ENCODE peak calls at places on chromosomes 11 and 22, in five cellular contexts. L is IMR-90, S is A549, A is HepG2, H is GM12878. K is an unnamed sample.

GRCh38 chr11:132910016-132910760 is 622.1 kb downstream of the OPCML start:
- DNase-seq in L (no peak), S (no peak), A (no peak), H (no peak), K (no peak)

GRCh38 chr11:76783901-76784813 is 1.0 kb downstream of the TSKU start:
- DNase-seq in L (peak; percentile 84), S (no peak), A (peak; percentile 79), H (no peak), K (peak; percentile 53)

GRCh38 chr11:65356394-65356972 is 1.9 kb downstream of the TIGD3 start:
- DNase-seq in L (no peak), S (no peak), A (no peak), H (no peak), K (no peak)

GRCh38 chr11:46248270-46249102 is 29.0 kb upstream of the CREB3L1 start:
- DNase-seq in L (peak; percentile 98), S (peak; percentile 76), A (peak; percentile 33), H (no peak), K (no peak)

GRCh38 chr22:17158568-17159503 is at the start of gene HDHD5:
- DNase-seq in L (peak; percentile 82), S (peak; percentile 66), A (no peak), H (no peak), K (peak; percentile 92)

GRCh38 chr11:67698247-67698646 is 23.8 kb upstream of the ALDH3B2 start:
- DNase-seq in L (no peak), S (peak; percentile 34), A (peak; percentile 49), H (no peak), K (peak; percentile 47)

GRCh38 chr22:37623075-37624016 is 14.7 kb downstream of the GGA1 start:
- DNase-seq in L (peak; percentile 43), S (peak; percentile 57), A (peak; percentile 50), H (no peak), K (peak; percentile 86)

GRCh38 chr11:28521075-28521474 is 412.9 kb downstream of the METTL15 start:
- DNase-seq in L (peak; percentile 4), S (no peak), A (no peak), H (no peak), K (no peak)

GRCh38 chr22:33299245-33299956 is 241.2 kb upstream of the SYN3 start:
- DNase-seq in L (no peak), S (no peak), A (no peak), H (peak; percentile 95), K (no peak)

GRCh38 chr11:59756496-59756840 is 1.3 kb downstream of the STX3 start:
- DNase-seq in L (no peak), S (no peak), A (no peak), H (no peak), K (no peak)

GRCh38 chr22:20438678-20439492 is 1.3 kb upstream of the SCARF2 start:
- DNase-seq in L (no peak), S (no peak), A (peak; percentile 37), H (no peak), K (peak; percentile 56)

GRCh38 chr11:68384530-68385081 is 72.2 kb downstream of the LRP5 start:
- DNase-seq in L (no peak), S (no peak), A (no peak), H (no peak), K (no peak)

GRCh38 chr11:112321521-112322172 is 61.0 kb upstream of the PLET1 start:
- DNase-seq in L (peak; percentile 89), S (no peak), A (peak; percentile 23), H (peak; percentile 47), K (no peak)

GRCh38 chr11:110147965-110148709 is 54.9 kb downstream of the ZC3H12C start:
- DNase-seq in L (peak; percentile 92), S (peak; percentile 29), A (no peak), H (no peak), K (no peak)

GRCh38 chr11:7955191-7955590 is 10.1 kb downstream of the NLRP10 start:
- DNase-seq in L (no peak), S (no peak), A (no peak), H (no peak), K (no peak)

GRCh38 chr22:20787223-20787622 is 13.3 kb downstream of the SERPIND1 start:
- DNase-seq in L (no peak), S (no peak), A (no peak), H (no peak), K (no peak)

GRCh38 chr11:69129647-69130046 is 26.1 kb upstream of the SMIM38 start:
- DNase-seq in L (no peak), S (no peak), A (no peak), H (no peak), K (no peak)

GRCh38 chr11:282171-282570 is 4.0 kb downstream of the NLRP6 start:
- DNase-seq in L (no peak), S (no peak), A (no peak), H (no peak), K (no peak)

GRCh38 chr22:48315415-48316244 is 1512.0 kb downstream of the BRD1 start:
- DNase-seq in L (no peak), S (no peak), A (no peak), H (no peak), K (no peak)

GRCh38 chr22:21990449-21991308 is 8.1 kb upstream of the TOP3B start:
- DNase-seq in L (no peak), S (no peak), A (no peak), H (no peak), K (no peak)

GRCh38 chr11:104968365-104968855 is at the start of gene CASP4:
- DNase-seq in L (peak; percentile 78), S (peak; percentile 1), A (peak; percentile 56), H (peak; percentile 32), K (no peak)

GRCh38 chr11:112013501-112014164 is 11.6 kb upstream of the DLAT start:
- DNase-seq in L (no peak), S (no peak), A (no peak), H (no peak), K (no peak)

DNA sequence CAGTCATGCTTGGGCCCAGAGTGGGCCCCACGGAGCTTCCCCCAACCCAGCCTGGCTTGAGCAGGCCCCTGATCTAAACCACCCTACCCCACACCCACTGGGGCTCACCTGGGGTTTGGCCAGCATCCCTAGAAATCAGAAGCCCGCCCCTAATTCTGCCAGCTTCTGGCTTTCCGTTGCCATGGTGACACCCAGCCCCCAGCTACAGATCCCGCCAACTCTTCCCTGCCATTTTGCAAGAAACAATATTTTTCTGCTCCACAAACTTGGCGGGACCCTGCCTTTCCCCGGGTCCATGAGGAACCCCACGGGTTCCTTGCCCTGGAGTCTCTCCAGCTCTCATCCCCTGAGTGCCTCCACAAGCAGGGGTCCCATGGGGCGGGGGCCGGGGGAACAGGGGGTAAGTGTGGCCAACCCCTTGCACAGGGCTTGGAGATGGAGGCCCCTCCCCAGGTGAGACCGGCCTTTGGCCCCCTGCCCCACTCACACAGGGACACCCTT is 90.0 kb downstream of the CDKN1C start:
- DNase-seq in L (no peak), S (no peak), A (no peak), H (no peak), K (no peak)
- TF ChIP-seq BHLHE40 in L (no peak), S (no peak), A (no peak), H (no peak), K (no peak)

DNA sequence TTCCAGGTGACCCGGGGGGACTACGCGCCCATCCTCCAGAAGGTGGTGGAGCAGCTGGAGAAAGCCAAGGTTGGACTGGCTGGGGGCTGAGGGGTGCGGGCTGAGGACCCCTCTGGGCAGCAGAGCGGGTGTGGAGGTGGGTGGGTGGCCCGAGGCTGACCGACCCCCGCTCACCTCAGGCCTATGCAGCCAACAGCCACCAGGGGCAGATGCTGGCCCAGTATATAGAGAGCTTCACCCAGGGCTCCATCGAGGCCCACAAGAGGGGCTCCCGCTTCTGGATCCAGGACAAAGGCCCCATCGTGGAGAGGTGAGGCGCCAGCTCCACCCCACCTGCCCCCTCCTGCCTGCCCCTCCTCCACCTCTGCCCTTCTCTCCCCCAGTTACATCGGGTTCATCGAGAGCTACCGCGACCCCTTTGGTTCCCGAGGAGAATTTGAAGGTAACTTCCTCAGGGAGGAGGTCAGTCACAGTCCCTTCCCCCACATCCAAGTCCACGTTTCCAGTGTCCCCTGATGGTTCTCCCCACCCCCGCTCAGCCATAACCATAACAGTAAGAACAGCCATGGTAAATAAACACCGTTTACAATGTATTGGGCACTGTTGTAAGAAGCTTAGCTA is 11.2 kb downstream of the DPP3 start:
- DNase-seq in L (no peak), S (no peak), A (no peak), H (no peak), K (peak; percentile 58)
- TF ChIP-seq BHLHE40 in L (no peak), S (no peak), A (no peak), H (no peak), K (no peak)

GRCh38 chr11:73647459-73648100 is 1.2 kb downstream of the PLEKHB1 start:
- DNase-seq in L (peak; percentile 70), S (peak; percentile 62), A (peak; percentile 90), H (peak; percentile 40), K (peak; percentile 95)
- TF ChIP-seq BHLHE40 in L (no peak), S (no peak), A (no peak), H (no peak), K (no peak)

GRCh38 chr11:120358729-120359128 is 22.5 kb downstream of the ARHGEF12 start:
- DNase-seq in L (no peak), S (no peak), A (no peak), H (no peak), K (no peak)
- TF ChIP-seq BHLHE40 in L (no peak), S (no peak), A (no peak), H (no peak), K (no peak)

DNA sequence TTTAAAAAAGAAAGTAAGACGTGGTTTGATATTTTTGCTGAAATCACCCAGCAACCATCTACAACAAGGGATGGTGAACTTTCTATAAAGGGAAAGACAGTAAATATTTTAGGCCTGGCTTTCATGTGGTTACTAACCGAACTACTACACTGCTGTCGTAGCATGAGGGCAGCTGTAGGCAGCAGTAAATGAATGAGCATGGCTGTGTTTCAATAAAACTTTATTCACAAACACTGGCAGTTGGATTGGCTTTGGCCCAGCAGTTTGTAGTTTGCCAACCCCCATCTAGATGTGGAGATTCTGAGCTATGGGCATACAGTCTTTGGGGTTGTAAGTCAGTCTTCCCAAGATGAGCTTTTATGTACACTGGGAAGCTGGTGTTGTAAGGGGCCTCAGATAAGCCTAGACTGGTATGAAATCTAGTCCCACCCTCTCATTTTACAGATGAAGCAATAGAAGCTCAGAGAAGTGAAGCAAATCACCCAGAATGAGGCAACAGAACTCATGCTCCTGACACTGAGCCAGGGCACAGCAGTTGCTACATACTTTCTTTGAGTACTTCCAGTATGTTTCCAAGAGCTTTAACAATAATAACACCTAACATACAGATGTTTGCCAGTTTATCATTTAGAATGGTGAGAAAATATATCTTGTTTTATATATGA is 204.4 kb downstream of the ADAMTS15 start:
- DNase-seq in L (peak; percentile 89), S (no peak), A (no peak), H (no peak), K (no peak)
- TF ChIP-seq BHLHE40 in L (no peak), S (no peak), A (no peak), H (no peak), K (no peak)

GRCh38 chr22:27714076-27714475 is 87.5 kb downstream of the MN1 start:
- DNase-seq in L (no peak), S (no peak), A (no peak), H (no peak), K (no peak)
- TF ChIP-seq BHLHE40 in L (no peak), S (no peak), A (no peak), H (no peak), K (no peak)

GRCh38 chr11:108887436-108888238 is 222.8 kb downstream of the DDX10 start:
- DNase-seq in L (no peak), S (no peak), A (no peak), H (no peak), K (no peak)
- TF ChIP-seq BHLHE40 in L (no peak), S (no peak), A (no peak), H (no peak), K (no peak)

GRCh38 chr11:100624346-100624745 is 62.7 kb upstream of the ARHGAP42 start:
- DNase-seq in L (peak; percentile 31), S (no peak), A (no peak), H (no peak), K (no peak)
- TF ChIP-seq BHLHE40 in L (no peak), S (no peak), A (no peak), H (no peak), K (no peak)